ENCODE peak calls at places on chromosomes 3 and 15, in four cellular contexts. V is hypothalamus, T is NCI-H2081, X is NCI-H1105 treated with DMSO at 0.1 percent for 48 hours. D is an unnamed sample.

GRCh38 chr15:40104865-40105516 is 3.7 kb downstream of the BMF start:
- DNase-seq in X (peak; percentile 80), T (peak; percentile 84), V (peak; percentile 69), D (peak; percentile 56)

GRCh38 chr3:112688085-112688769 is 47.3 kb upstream of the CCDC80 start:
- DNase-seq in T (no peak), X (no peak), V (no peak), D (no peak)

GRCh38 chr3:122497425-122497824 is 17.3 kb downstream of the KPNA1 start:
- DNase-seq in X (no peak), T (no peak), V (no peak), D (no peak)

GRCh38 chr3:141266797-141267555 is 35.4 kb downstream of the PXYLP1 start:
- DNase-seq in T (no peak), V (no peak), X (no peak), D (no peak)

GRCh38 chr15:89367485-89368451 is 33.1 kb upstream of the POLG start:
- DNase-seq in V (peak; percentile 36), T (peak; percentile 90), X (peak; percentile 69), D (peak; percentile 54)

GRCh38 chr3:127168271-127168670 is 24.7 kb upstream of the PRR23E start:
- DNase-seq in V (no peak), X (no peak), T (no peak), D (no peak)

GRCh38 chr15:26082833-26083174 is 219.7 kb upstream of the ATP10A start:
- DNase-seq in V (no peak), X (peak; percentile 55), T (no peak), D (no peak)

GRCh38 chr3:50242778-50243551 is 7.0 kb downstream of the GNAI2 start:
- DNase-seq in X (no peak), V (no peak), T (no peak), D (no peak)

GRCh38 chr15:67405208-67406191 is 115.4 kb upstream of the C15orf61 start:
- DNase-seq in X (no peak), T (no peak), V (no peak), D (no peak)

GRCh38 chr15:41256577-41257038 is 25.5 kb downstream of the CHP1 start:
- DNase-seq in V (no peak), T (no peak), X (no peak), D (no peak)

GRCh38 chr3:196227629-196228493 is 11.5 kb downstream of the SLC51A start:
- DNase-seq in X (no peak), V (no peak), T (no peak), D (no peak)

GRCh38 chr3:196553551-196553950 is 14.8 kb downstream of the WDR53 start:
- DNase-seq in T (no peak), X (no peak), V (no peak), D (no peak)

GRCh38 chr3:41111011-41111410 is 88.3 kb upstream of the CTNNB1 start:
- DNase-seq in V (no peak), T (no peak), X (no peak), D (no peak)

GRCh38 chr3:187006884-187007630 is 76.7 kb downstream of the ST6GAL1 start:
- DNase-seq in T (no peak), V (no peak), X (no peak), D (no peak)

GRCh38 chr15:94453227-94453626 is 221.9 kb downstream of the MCTP2 start:
- DNase-seq in X (no peak), T (no peak), V (no peak), D (no peak)

GRCh38 chr3:193910886-193911738 is 224.8 kb upstream of the HES1 start:
- DNase-seq in X (no peak), T (no peak), V (no peak), D (no peak)

GRCh38 chr15:47756872-47757271 is 39.6 kb downstream of the SEMA6D start:
- DNase-seq in X (no peak), T (no peak), V (no peak), D (peak; percentile 13)

GRCh38 chr3:156332304-156332703 is 211.9 kb downstream of the KCNAB1 start:
- DNase-seq in V (no peak), T (no peak), X (no peak), D (no peak)

GRCh38 chr3:67655364-67656121 is 1.1 kb upstream of the SUCLG2 start:
- DNase-seq in X (no peak), T (no peak), V (no peak), D (no peak)

GRCh38 chr15:67862771-67863441 is 23.1 kb upstream of the RNU6-1 start:
- DNase-seq in X (no peak), T (no peak), V (no peak), D (no peak)

GRCh38 chr3:39879581-39879980 is 70.2 kb downstream of the MYRIP start:
- DNase-seq in T (no peak), V (no peak), X (peak; percentile 15), D (no peak)

GRCh38 chr3:16916840-16917239 is 32.1 kb downstream of the PLCL2 start:
- DNase-seq in T (no peak), X (no peak), V (no peak), D (no peak)

GRCh38 chr15:90190606-90191343 is 10.4 kb upstream of the SEMA4B start:
- DNase-seq in X (no peak), T (no peak), V (no peak), D (no peak)

GRCh38 chr15:94480289-94480834 is 249.0 kb downstream of the MCTP2 start:
- DNase-seq in V (no peak), X (no peak), T (no peak), D (no peak)

GRCh38 chr3:159928692-159929091 is 59.9 kb upstream of the IL12A start:
- DNase-seq in V (no peak), T (no peak), X (no peak), D (no peak)

GRCh38 chr3:8482960-8483665 is 18.5 kb upstream of the LMCD1 start:
- DNase-seq in V (peak; percentile 29), T (no peak), X (no peak), D (peak; percentile 49)

GRCh38 chr3:144923051-144923450 is 951.4 kb downstream of the DIPK2A start:
- DNase-seq in V (no peak), T (no peak), X (peak; percentile 92), D (no peak)

GRCh38 chr15:83991163-83991562 is 244.4 kb upstream of the GOLGA6L4 start:
- DNase-seq in T (no peak), V (no peak), X (no peak), D (no peak)

GRCh38 chr3:12444582-12445468 is 39.5 kb upstream of the TSEN2 start:
- DNase-seq in X (no peak), T (no peak), V (no peak), D (no peak)

GRCh38 chr3:194671900-194672808 is at the start of gene LSG1:
- DNase-seq in T (peak; percentile 97), V (peak; percentile 93), X (peak; percentile 99), D (peak; percentile 75)

GRCh38 chr3:29143151-29143550 is 137.7 kb upstream of the RBMS3 start:
- DNase-seq in T (no peak), V (no peak), X (no peak), D (no peak)

GRCh38 chr3:129560931-129561594 is 18.1 kb downstream of the H1-8 start:
- DNase-seq in T (peak; percentile 38), X (no peak), V (peak; percentile 7), D (no peak)

GRCh38 chr3:121490161-121490560 is 55.6 kb downstream of the POLQ start:
- DNase-seq in V (no peak), T (no peak), X (no peak), D (no peak)

GRCh38 chr3:10454907-10455306 is 50.5 kb downstream of the ATP2B2 start:
- DNase-seq in V (no peak), X (no peak), T (no peak), D (no peak)

D was measured in caudate nucleus.